ENCODE peak calls at places on chromosomes 4 and X, in eight cellular contexts. N is IMR-90; T is A549; X is CD4-positive, alpha-beta T cell; R is pancreas; F is fibroblast of lung; U is Panc1; Q is CD8-positive, alpha-beta T cell. E is an unnamed sample.

GRCh38 chr4:106707776-106708603 is 328.1 kb downstream of the DKK2 start:
- DNase-seq in N (no peak), T (no peak), X (no peak), R (no peak), F (no peak), U (no peak), Q (no peak), E (no peak)

GRCh38 chrX:20547649-20548051 is 280.9 kb upstream of the RPS6KA3 start:
- DNase-seq in N (peak; percentile 68), T (no peak), X (no peak), R (no peak), F (peak; percentile 74), U (no peak), Q (no peak), E (no peak)

GRCh38 chr4:174474457-174475075 is 47.7 kb downstream of the HPGD start:
- DNase-seq in N (no peak), T (no peak), X (no peak), R (no peak), F (no peak), U (no peak), Q (no peak), E (no peak)

GRCh38 chr4:111066887-111067286 is 444.0 kb upstream of the PITX2 start:
- DNase-seq in N (peak; percentile 39), T (no peak), X (no peak), R (no peak), F (no peak), U (no peak), Q (no peak), E (no peak)

GRCh38 chr4:134747108-134747805 is 545.7 kb upstream of the PABPC4L start:
- DNase-seq in N (no peak), T (no peak), X (no peak), R (no peak), F (no peak), U (no peak), Q (no peak), E (no peak)

GRCh38 chrX:48569958-48570357 is 4.3 kb upstream of the RBM3 start:
- DNase-seq in N (peak; percentile 53), T (no peak), X (no peak), R (no peak), F (no peak), U (no peak), Q (no peak), E (no peak)

GRCh38 chrX:21740329-21741274 is 17.3 kb downstream of the SMPX start:
- DNase-seq in N (no peak), T (no peak), X (no peak), R (no peak), F (peak; percentile 33), U (no peak), Q (no peak), E (peak; percentile 49)

GRCh38 chrX:39613997-39614679 is 483.6 kb downstream of the BCOR start:
- DNase-seq in N (no peak), T (no peak), X (no peak), R (no peak), F (no peak), U (no peak), Q (no peak), E (no peak)

GRCh38 chrX:74449322-74449936 is 28.1 kb downstream of the SLC16A2 start:
- DNase-seq in N (peak; percentile 6), T (no peak), X (peak; percentile 23), R (no peak), F (no peak), U (peak; percentile 7), Q (no peak), E (peak; percentile 38)

GRCh38 chr4:2817701-2818350 is 24.9 kb downstream of the SH3BP2 start:
- DNase-seq in N (no peak), T (no peak), X (no peak), R (peak; percentile 87), F (no peak), U (no peak), Q (no peak), E (no peak)

GRCh38 chrX:129717902-129718301 is 20.9 kb upstream of the XPNPEP2 start:
- DNase-seq in N (peak; percentile 78), T (no peak), X (no peak), R (no peak), F (peak; percentile 68), U (no peak), Q (no peak), E (no peak)

GRCh38 chr4:67198757-67199156 is 346.5 kb downstream of the CENPC start:
- DNase-seq in N (no peak), T (no peak), X (no peak), R (no peak), F (no peak), U (no peak), Q (no peak), E (no peak)

GRCh38 chr4:174538123-174538875 is 16.0 kb upstream of the HPGD start:
- DNase-seq in N (no peak), T (no peak), X (no peak), R (no peak), F (no peak), U (no peak), Q (no peak), E (no peak)

GRCh38 chr4:128310266-128310697 is 22.7 kb upstream of the PGRMC2 start:
- DNase-seq in N (no peak), T (peak; percentile 3), X (no peak), R (peak; percentile 33), F (peak; percentile 63), U (no peak), Q (no peak), E (no peak)

GRCh38 chrX:108443065-108443464 is 3.4 kb downstream of the COL4A5 start:
- DNase-seq in N (no peak), T (no peak), X (no peak), R (no peak), F (no peak), U (no peak), Q (no peak), E (no peak)

GRCh38 chrX:117982702-117983392 is 133.8 kb downstream of the KLHL13 start:
- DNase-seq in N (no peak), T (no peak), X (no peak), R (no peak), F (no peak), U (no peak), Q (no peak), E (no peak)

GRCh38 chrX:15321447-15321846 is 6.0 kb upstream of the ASB11 start:
- DNase-seq in N (no peak), T (no peak), X (no peak), R (no peak), F (no peak), U (no peak), Q (no peak), E (no peak)

GRCh38 chr4:107665001-107665400 is 55.0 kb downstream of the PAPSS1 start:
- DNase-seq in N (peak; percentile 17), T (no peak), X (no peak), R (no peak), F (no peak), U (no peak), Q (no peak), E (no peak)

GRCh38 chr4:81215936-81216335 is 914 bp upstream of the PRKG2 start:
- DNase-seq in N (no peak), T (no peak), X (no peak), R (no peak), F (peak; percentile 71), U (no peak), Q (no peak), E (no peak)

GRCh38 chr4:119841361-119841760 is 212.8 kb upstream of the PDE5A start:
- DNase-seq in N (peak; percentile 30), T (no peak), X (no peak), R (no peak), F (no peak), U (no peak), Q (no peak), E (no peak)

GRCh38 chr4:144701683-144702233 is 55.8 kb downstream of the HHIP start:
- DNase-seq in N (no peak), T (no peak), X (no peak), R (no peak), F (no peak), U (no peak), Q (no peak), E (no peak)

GRCh38 chr4:139593091-139593564 is 37.1 kb upstream of the SETD7 start:
- DNase-seq in N (peak; percentile 92), T (peak; percentile 47), X (no peak), R (no peak), F (peak; percentile 63), U (no peak), Q (no peak), E (no peak)

GRCh38 chr4:86973668-86974067 is 38.9 kb downstream of the AFF1 start:
- DNase-seq in N (no peak), T (no peak), X (no peak), R (no peak), F (no peak), U (no peak), Q (no peak), E (no peak)
- H3K27ac ChIP-seq in N (no peak overlapping the region), T (peak overlapping the region; percentile 17), X (no peak overlapping the region), R (peak overlapping the region; percentile 63), F (no peak overlapping the region), U (no peak overlapping the region), Q (no peak overlapping the region), E (no peak overlapping the region)

DNA sequence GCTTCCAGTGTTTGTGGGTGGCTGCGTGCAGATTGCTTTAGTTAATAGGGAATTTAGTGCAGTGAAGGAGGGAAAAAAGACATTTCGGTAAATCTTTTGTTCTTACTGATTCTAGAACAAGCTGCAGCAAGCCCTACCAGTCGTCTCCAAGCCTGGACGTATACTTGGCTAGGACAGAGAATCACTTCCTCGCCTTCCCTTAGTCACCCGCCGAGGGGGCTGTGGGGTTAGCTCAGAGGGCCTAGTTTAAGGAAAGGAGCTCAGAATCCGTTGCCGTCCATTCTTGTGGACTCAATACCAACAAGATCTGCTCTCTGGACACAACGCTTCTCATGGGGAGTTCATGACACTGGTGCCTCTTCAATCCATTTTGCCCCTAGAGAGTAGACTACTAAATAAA is 36.3 kb upstream of the FAT1 start:
- DNase-seq in N (no peak), T (no peak), X (no peak), R (no peak), F (no peak), U (no peak), Q (no peak), E (no peak)
- H3K27ac ChIP-seq in N (no peak overlapping the region), T (no peak overlapping the region), X (no peak overlapping the region), R (no peak overlapping the region), F (no peak overlapping the region), U (no peak overlapping the region), Q (no peak overlapping the region), E (no peak overlapping the region)

GRCh38 chrX:42565739-42566138 is 212.2 kb downstream of the PPP1R2C start:
- DNase-seq in N (no peak), T (no peak), X (no peak), R (no peak), F (no peak), U (no peak), Q (no peak), E (no peak)

GRCh38 chrX:42567268-42567667 is 210.7 kb downstream of the PPP1R2C start:
- DNase-seq in N (no peak), T (no peak), X (no peak), R (no peak), F (no peak), U (no peak), Q (no peak), E (no peak)
- H3K27ac ChIP-seq in N (no peak overlapping the region), T (no peak overlapping the region), X (no peak overlapping the region), R (no peak overlapping the region), F (no peak overlapping the region), U (no peak overlapping the region), Q (no peak overlapping the region), E (no peak overlapping the region)

GRCh38 chrX:148593146-148593545 is 92.7 kb downstream of the AFF2 start:
- DNase-seq in N (no peak), T (no peak), X (no peak), R (no peak), F (no peak), U (no peak), Q (no peak), E (no peak)
- H3K27ac ChIP-seq in N (no peak overlapping the region), T (no peak overlapping the region), X (no peak overlapping the region), R (no peak overlapping the region), F (no peak overlapping the region), U (no peak overlapping the region), Q (no peak overlapping the region), E (no peak overlapping the region)